ENCODE peak calls at places on chromosomes 11 and 22, in five cellular contexts. L is psoas muscle; S is H9; Q is CD4-positive, CD25-positive, alpha-beta regulatory T cell; D is tibial nerve. K is an unnamed sample.

GRCh38 chr22:45689195-45689594 is 17.6 kb downstream of the ATXN10 start:
- DNase-seq in D (no peak), S (no peak), L (no peak), Q (no peak), K (no peak)

GRCh38 chr11:134498326-134499139 is 86.5 kb upstream of the B3GAT1 start:
- DNase-seq in L (no peak), Q (no peak), D (no peak), S (no peak), K (no peak)

GRCh38 chr11:68216171-68216938 is 3.3 kb upstream of the KMT5B start:
- DNase-seq in Q (no peak), L (peak; percentile 88), S (no peak), D (no peak), K (no peak)

GRCh38 chr22:37428649-37429586 is 1.6 kb upstream of the ELFN2 start:
- DNase-seq in Q (peak; percentile 67), L (no peak), S (peak; percentile 80), D (no peak), K (peak; percentile 76)

GRCh38 chr22:24554316-24555159 is at the start of gene GUCD1:
- DNase-seq in L (peak; percentile 65), Q (peak; percentile 44), D (no peak), S (peak; percentile 39), K (peak; percentile 15)

GRCh38 chr11:10076458-10077141 is 217.4 kb downstream of the SBF2 start:
- DNase-seq in L (peak; percentile 60), D (no peak), S (peak; percentile 77), Q (peak; percentile 45), K (peak; percentile 53)

GRCh38 chr11:44573333-44573732 is 7.9 kb downstream of the CD82 start:
- DNase-seq in D (no peak), S (no peak), L (no peak), Q (no peak), K (no peak)

GRCh38 chr22:46576556-46577351 is 39.3 kb upstream of the CELSR1 start:
- DNase-seq in D (no peak), S (peak; percentile 30), Q (peak; percentile 62), L (peak; percentile 80), K (no peak)

GRCh38 chr11:113989381-113989780 is 14.5 kb downstream of the HTR3A start:
- DNase-seq in Q (no peak), L (no peak), D (no peak), S (no peak), K (no peak)

GRCh38 chr11:10991372-10991771 is 133.5 kb upstream of the ZBED5 start:
- DNase-seq in S (no peak), L (no peak), D (no peak), Q (no peak), K (no peak)

GRCh38 chr11:106691807-106692365 is 326.4 kb downstream of the GUCY1A2 start:
- DNase-seq in D (no peak), Q (no peak), L (no peak), S (no peak), K (no peak)

DNA sequence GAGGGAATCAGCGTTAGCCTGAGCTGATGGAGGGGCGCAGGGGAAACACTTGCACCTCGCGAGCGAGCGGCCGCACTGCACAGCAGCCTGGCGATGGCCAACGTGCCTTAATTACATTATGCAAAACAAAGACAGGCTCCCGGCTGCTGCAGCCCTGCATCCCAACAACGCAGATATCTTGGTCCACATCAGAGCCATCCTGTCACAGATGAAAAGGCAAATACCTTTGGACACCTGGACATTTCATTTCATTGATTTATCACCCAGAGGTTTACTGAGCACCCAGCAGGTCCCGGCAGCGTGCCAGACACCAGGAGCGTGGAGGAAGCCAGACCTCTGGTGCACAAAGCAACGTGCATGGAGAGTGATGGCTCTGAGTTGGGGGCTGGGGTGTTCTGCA is 843.0 kb downstream of the TBC1D22A start:
- DNase-seq in D (no peak), L (no peak), Q (no peak), S (no peak), K (no peak)
- H3K9me3 ChIP-seq in D (no peaks in the 10 kb centered on the region), L (no peaks in the 10 kb centered on the region), Q (no peaks in the 10 kb centered on the region), S (peaks cover 10% of the 10 kb centered on the region), K (no peaks in the 10 kb centered on the region)

GRCh38 chr11:103731681-103732080 is 304.8 kb upstream of the DDI1 start:
- DNase-seq in D (no peak), Q (no peak), L (no peak), S (no peak), K (no peak)

GRCh38 chr11:103729653-103730052 is 306.8 kb upstream of the DDI1 start:
- DNase-seq in L (no peak), D (no peak), S (no peak), Q (no peak), K (peak; percentile 15)

GRCh38 chr11:103730151-103730940 is 306.1 kb upstream of the DDI1 start:
- DNase-seq in L (no peak), Q (no peak), D (no peak), S (no peak), K (peak; percentile 43)

GRCh38 chr11:103727262-103727661 is 309.2 kb upstream of the DDI1 start:
- DNase-seq in L (no peak), D (no peak), S (no peak), Q (no peak), K (no peak)
- H3K9me3 ChIP-seq in L (no peaks in the 10 kb centered on the region), D (no peaks in the 10 kb centered on the region), S (peaks cover 15% of the 10 kb centered on the region), Q (peaks cover 3% of the 10 kb centered on the region), K (peaks cover 6% of the 10 kb centered on the region)

GRCh38 chr11:77734890-77735289 is 85.6 kb downstream of the RSF1 start:
- DNase-seq in L (no peak), D (no peak), Q (no peak), S (no peak), K (no peak)
- H3K9me3 ChIP-seq in L (peaks cover 7% of the 10 kb centered on the region), D (no peaks in the 10 kb centered on the region), Q (peaks cover 15% of the 10 kb centered on the region), S (peaks cover 16% of the 10 kb centered on the region), K (no peaks in the 10 kb centered on the region)

GRCh38 chr22:22982616-22983015 is 87.7 kb upstream of the GNAZ start:
- DNase-seq in Q (no peak), D (no peak), L (no peak), S (no peak), K (no peak)
- H3K9me3 ChIP-seq in Q (peaks cover 5% of the 10 kb centered on the region), D (peaks cover 6% of the 10 kb centered on the region), L (peaks cover 22% of the 10 kb centered on the region), S (peaks cover 29% of the 10 kb centered on the region), K (peaks cover 11% of the 10 kb centered on the region)

GRCh38 chr11:35766651-35767050 is 104.1 kb downstream of the TRIM44 start:
- DNase-seq in Q (no peak), D (no peak), S (no peak), L (no peak), K (no peak)

DNA sequence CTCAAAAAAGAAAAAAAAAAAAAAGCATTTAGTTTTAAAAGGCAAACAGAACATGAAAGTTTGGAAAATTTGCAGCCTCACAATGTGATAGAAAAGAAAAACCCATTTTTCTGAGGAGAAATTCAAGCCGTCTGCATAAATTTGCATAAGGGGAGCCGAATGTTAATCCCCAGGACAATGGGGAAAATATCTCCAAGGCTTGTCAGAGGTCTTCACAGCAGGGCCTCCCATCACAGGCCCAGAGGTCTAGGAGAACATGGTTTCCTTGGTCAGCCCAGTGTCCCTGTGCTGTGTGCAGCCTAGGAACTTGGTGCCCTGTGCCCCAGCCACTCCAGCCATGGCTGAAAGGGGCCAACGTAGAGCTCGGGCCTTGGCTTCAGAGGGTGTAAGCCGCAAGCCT is 109.1 kb downstream of the TRIM44 start:
- DNase-seq in D (no peak), L (no peak), Q (no peak), S (no peak), K (no peak)
- H3K9me3 ChIP-seq in D (no peaks in the 10 kb centered on the region), L (no peaks in the 10 kb centered on the region), Q (no peaks in the 10 kb centered on the region), S (no peaks in the 10 kb centered on the region), K (peaks cover 7% of the 10 kb centered on the region)

GRCh38 chr22:48901324-48901723 is 926.3 kb downstream of the BRD1 start:
- DNase-seq in D (no peak), S (peak; percentile 18), L (no peak), Q (no peak), K (no peak)
- H3K9me3 ChIP-seq in D (no peaks in the 10 kb centered on the region), S (no peaks in the 10 kb centered on the region), L (no peaks in the 10 kb centered on the region), Q (no peaks in the 10 kb centered on the region), K (no peaks in the 10 kb centered on the region)

GRCh38 chr22:47923011-47923427 is 1160.6 kb downstream of the TBC1D22A start:
- DNase-seq in S (no peak), L (no peak), Q (no peak), D (no peak), K (no peak)

GRCh38 chr22:47929646-47930185 is 1167.3 kb downstream of the TBC1D22A start:
- DNase-seq in Q (no peak), L (no peak), S (no peak), D (no peak), K (no peak)

GRCh38 chr22:47928626-47929025 is 1166.2 kb downstream of the TBC1D22A start:
- DNase-seq in D (no peak), Q (no peak), L (no peak), S (no peak), K (no peak)

GRCh38 chr22:47929073-47929472 is 1166.6 kb downstream of the TBC1D22A start:
- DNase-seq in D (no peak), Q (no peak), S (no peak), L (no peak), K (no peak)

GRCh38 chr22:47927811-47928210 is 1165.4 kb downstream of the TBC1D22A start:
- DNase-seq in L (no peak), D (no peak), S (no peak), Q (no peak), K (no peak)
- H3K9me3 ChIP-seq in L (no peaks in the 10 kb centered on the region), D (no peaks in the 10 kb centered on the region), S (peaks cover 18% of the 10 kb centered on the region), Q (no peaks in the 10 kb centered on the region), K (peaks cover 10% of the 10 kb centered on the region)

GRCh38 chr11:37364246-37364839 is 766.3 kb upstream of the RAG2 start:
- DNase-seq in L (no peak), S (peak; percentile 64), D (no peak), Q (no peak), K (no peak)
- H3K9me3 ChIP-seq in L (no peaks in the 10 kb centered on the region), S (no peaks in the 10 kb centered on the region), D (no peaks in the 10 kb centered on the region), Q (peaks cover 19% of the 10 kb centered on the region), K (no peaks in the 10 kb centered on the region)

K was measured in WERI-Rb-1.